ENCODE peak calls at places on chromosomes 16 and 17, in ten cellular contexts. J is gastrocnemius medialis, U is lower lobe of right lung, Y is activated T-cell treated with anti-CD3 and anti-CD28 coated beads for 4 hours, V is lung, F is NCI-H1105, H is tibial nerve, L is HFFc6, N is ACHN, Z is ecto neural progenitor cell. S is an unnamed sample.

GRCh38 chr17:9676084-9676483 is 30.8 kb downstream of the USP43 start:
- DNase-seq in V (no peak), J (no peak), N (peak; percentile 40), F (no peak), Y (no peak), Z (no peak), L (no peak), U (no peak), H (no peak), S (no peak)

GRCh38 chr17:18139949-18140348 is 31.4 kb downstream of the MYO15A start:
- DNase-seq in U (no peak), F (no peak), V (no peak), L (peak; percentile 15), Y (no peak), Z (no peak), N (peak; percentile 11), J (no peak), H (no peak), S (no peak)

GRCh38 chr17:83062011-83062817 is 17.2 kb upstream of the METRNL start:
- DNase-seq in H (peak; percentile 3), Z (peak; percentile 46), J (no peak), L (no peak), U (peak; percentile 36), V (no peak), N (no peak), Y (no peak), F (no peak), S (no peak)

GRCh38 chr16:57639172-57639571 is 10.7 kb downstream of the ADGRG1 start:
- DNase-seq in Z (peak; percentile 93), V (no peak), H (no peak), N (no peak), L (no peak), J (no peak), F (peak; percentile 80), U (peak; percentile 56), Y (no peak), S (peak; percentile 84)

GRCh38 chr16:77679901-77680300 is 42.4 kb upstream of the NUDT7 start:
- DNase-seq in U (no peak), J (no peak), L (no peak), N (no peak), F (no peak), Z (no peak), H (no peak), Y (no peak), V (no peak), S (no peak)

GRCh38 chr16:11562941-11563340 is 23.8 kb downstream of the LITAF start:
- DNase-seq in L (no peak), Z (no peak), F (no peak), N (no peak), Y (no peak), H (no peak), V (no peak), J (no peak), U (no peak), S (no peak)

GRCh38 chr17:77462101-77462500 is 321.3 kb downstream of the SEC14L1 start:
- DNase-seq in N (no peak), U (no peak), Z (no peak), Y (no peak), F (no peak), V (no peak), H (no peak), L (no peak), J (no peak), S (no peak)

GRCh38 chr17:58279016-58279671 is 1.6 kb downstream of the MPO start:
- DNase-seq in J (no peak), Z (no peak), Y (no peak), H (no peak), V (peak; percentile 43), U (peak; percentile 70), N (no peak), L (no peak), F (no peak), S (no peak)

GRCh38 chr17:19398301-19399181 is 11.6 kb upstream of the MFAP4 start:
- DNase-seq in N (no peak), H (peak; percentile 78), J (peak; percentile 47), U (peak; percentile 76), Y (no peak), L (no peak), F (no peak), V (peak; percentile 71), Z (no peak), S (no peak)

GRCh38 chr17:9003355-9004131 is 17.8 kb upstream of the NTN1 start:
- DNase-seq in L (no peak), H (no peak), F (no peak), Z (peak; percentile 90), N (no peak), Y (no peak), U (no peak), V (no peak), J (no peak), S (no peak)

GRCh38 chr16:31111881-31112466 is 3.8 kb downstream of the BCKDK start:
- DNase-seq in H (no peak), J (no peak), V (no peak), Z (no peak), N (no peak), Y (no peak), L (no peak), F (no peak), U (no peak), S (no peak)

GRCh38 chr16:89038811-89039735 is 54.6 kb upstream of the ACSF3 start:
- DNase-seq in L (no peak), V (no peak), Z (no peak), N (no peak), J (no peak), U (peak; percentile 38), Y (no peak), H (no peak), F (no peak), S (no peak)

GRCh38 chr17:77602062-77602746 is 356.3 kb upstream of the TNRC6C start:
- DNase-seq in Z (peak; percentile 46), J (peak; percentile 93), V (no peak), U (no peak), N (no peak), Y (no peak), F (no peak), H (peak; percentile 79), L (peak; percentile 74), S (no peak)

GRCh38 chr16:1167276-1168107 is 14.6 kb downstream of the CACNA1H start:
- DNase-seq in Y (no peak), F (peak; percentile 77), N (no peak), J (no peak), Z (peak; percentile 85), H (no peak), L (no peak), U (no peak), V (peak; percentile 34), S (no peak)

GRCh38 chr16:4976611-4977145 is 18.5 kb downstream of the SEC14L5 start:
- DNase-seq in F (no peak), N (no peak), V (no peak), Y (no peak), U (no peak), H (no peak), L (no peak), J (peak; percentile 89), Z (no peak), S (no peak)

GRCh38 chr16:704552-705380 is 835 bp downstream of the FBXL16 start:
- DNase-seq in V (no peak), L (no peak), H (no peak), U (no peak), J (no peak), Z (no peak), Y (no peak), N (no peak), F (no peak), S (no peak)

GRCh38 chr17:75323043-75323591 is 33.9 kb upstream of the SLC25A19 start:
- DNase-seq in F (peak; percentile 73), N (peak; percentile 90), U (peak; percentile 83), L (peak; percentile 84), Y (peak; percentile 87), V (peak; percentile 87), H (peak; percentile 97), Z (peak; percentile 89), J (peak; percentile 67), S (peak; percentile 76)

GRCh38 chr17:44972953-44973352 is 4.8 kb upstream of the C1QL1 start:
- DNase-seq in Z (no peak), J (no peak), F (no peak), Y (no peak), U (no peak), H (no peak), V (no peak), N (peak; percentile 95), L (peak; percentile 7), S (no peak)

GRCh38 chr17:38892620-38893019 is 22.8 kb downstream of the LASP1 start:
- DNase-seq in H (no peak), V (no peak), F (no peak), Y (no peak), J (no peak), L (no peak), U (no peak), N (no peak), Z (no peak), S (no peak)

GRCh38 chr16:89847056-89847929 is 19.0 kb downstream of the SPIRE2 start:
- DNase-seq in J (no peak), Z (no peak), V (no peak), U (no peak), H (no peak), F (peak; percentile 68), L (no peak), Y (no peak), N (no peak), S (no peak)

GRCh38 chr17:17350491-17351355 is 47.5 kb downstream of the NT5M start:
- DNase-seq in Z (peak; percentile 53), J (no peak), H (no peak), V (no peak), Y (no peak), F (no peak), N (peak; percentile 50), L (peak; percentile 43), U (no peak), S (no peak)

GRCh38 chr17:81831957-81832607 is 1.0 kb downstream of the MCRIP1 start:
- DNase-seq in Z (no peak), V (no peak), Y (peak; percentile 27), U (peak; percentile 67), F (no peak), N (no peak), H (no peak), J (peak; percentile 57), L (peak; percentile 60), S (no peak)

GRCh38 chr16:89288966-89289365 is 71.5 kb downstream of the ZNF778 start:
- DNase-seq in Y (no peak), Z (no peak), U (no peak), J (no peak), F (no peak), L (no peak), N (no peak), V (no peak), H (no peak), S (no peak)

GRCh38 chr17:559699-560378 is 154.8 kb downstream of the VPS53 start:
- DNase-seq in U (no peak), V (peak; percentile 36), H (peak; percentile 54), Z (no peak), Y (no peak), J (peak; percentile 52), L (peak; percentile 93), N (peak; percentile 71), F (no peak), S (no peak)

GRCh38 chr17:34892864-34893263 is 68.4 kb downstream of the CCT6B start:
- DNase-seq in N (peak; percentile 47), V (no peak), L (no peak), F (peak; percentile 12), H (no peak), Y (no peak), J (no peak), Z (peak; percentile 85), U (no peak), S (no peak)

GRCh38 chr16:49414651-49415050 is 41.0 kb downstream of the C16orf78 start:
- DNase-seq in J (no peak), F (no peak), V (no peak), U (no peak), Y (no peak), L (no peak), H (no peak), Z (no peak), N (no peak), S (no peak)

GRCh38 chr16:11824362-11824761 is 27.0 kb downstream of the RSL1D1 start:
- DNase-seq in J (peak; percentile 53), V (peak; percentile 48), N (no peak), H (peak; percentile 50), L (peak; percentile 25), F (no peak), Y (no peak), U (peak; percentile 79), Z (no peak), S (no peak)

GRCh38 chr16:48099455-48099854 is 56.3 kb downstream of the ABCC12 start:
- DNase-seq in U (no peak), F (no peak), L (no peak), V (no peak), N (no peak), H (no peak), Y (no peak), J (no peak), Z (no peak), S (no peak)